ENCODE peak calls at places on chromosome 11, in seven cellular contexts. One of them, this sample, is unnamed.

GRCh38 chr11:19321351-19321750 is 80.6 kb upstream of the E2F8 start:
- DNase-seq in K562: no peak
- DNase-seq in H1: no peak
- DNase-seq in SK-N-SH: no peak
- DNase-seq in HepG2: no peak
- DNase-seq in GM12878: no peak
- DNase-seq in GM12892: no peak
- DNase-seq in this sample: no peak

GRCh38 chr11:118406599-118407166 is 5.3 kb downstream of the ATP5MG start:
- DNase-seq in K562: no peak
- DNase-seq in H1: no peak
- DNase-seq in SK-N-SH: no peak
- DNase-seq in HepG2: no peak
- DNase-seq in GM12878: peak
- DNase-seq in GM12892: no peak
- DNase-seq in this sample: no peak

GRCh38 chr11:69239320-69240040 is 54.5 kb upstream of the MYEOV start:
- DNase-seq in K562: no peak
- DNase-seq in H1: no peak
- DNase-seq in SK-N-SH: no peak
- DNase-seq in HepG2: no peak
- DNase-seq in GM12878: no peak
- DNase-seq in GM12892: no peak
- DNase-seq in this sample: no peak

GRCh38 chr11:128195057-128195751 is 392.2 kb downstream of the ETS1 start:
- DNase-seq in K562: no peak
- DNase-seq in H1: no peak
- DNase-seq in SK-N-SH: no peak
- DNase-seq in HepG2: no peak
- DNase-seq in GM12878: no peak
- DNase-seq in GM12892: no peak
- DNase-seq in this sample: peak

GRCh38 chr11:46696212-46696558 is 4.2 kb downstream of the ARHGAP1 start:
- DNase-seq in K562: no peak
- DNase-seq in H1: no peak
- DNase-seq in SK-N-SH: no peak
- DNase-seq in HepG2: no peak
- DNase-seq in GM12878: no peak
- DNase-seq in GM12892: no peak
- DNase-seq in this sample: no peak

GRCh38 chr11:46736146-46736545 is 17.1 kb downstream of the F2 start:
- DNase-seq in K562: no peak
- DNase-seq in H1: no peak
- DNase-seq in SK-N-SH: no peak
- DNase-seq in HepG2: no peak
- DNase-seq in GM12878: no peak
- DNase-seq in GM12892: no peak
- DNase-seq in this sample: no peak

GRCh38 chr11:18633256-18634139 is 644 bp downstream of the SPTY2D1 start:
- DNase-seq in K562: no peak
- DNase-seq in H1: no peak
- DNase-seq in SK-N-SH: peak
- DNase-seq in HepG2: no peak
- DNase-seq in GM12878: peak
- DNase-seq in GM12892: no peak
- DNase-seq in this sample: peak

GRCh38 chr11:69280451-69280850 is 13.5 kb upstream of the MYEOV start:
- DNase-seq in K562: no peak
- DNase-seq in H1: no peak
- DNase-seq in SK-N-SH: no peak
- DNase-seq in HepG2: no peak
- DNase-seq in GM12878: no peak
- DNase-seq in GM12892: no peak
- DNase-seq in this sample: no peak

GRCh38 chr11:112412383-112412782 is 151.7 kb upstream of the PLET1 start:
- DNase-seq in K562: no peak
- DNase-seq in H1: no peak
- DNase-seq in SK-N-SH: no peak
- DNase-seq in HepG2: no peak
- DNase-seq in GM12878: no peak
- DNase-seq in GM12892: no peak
- DNase-seq in this sample: no peak

GRCh38 chr11:96063053-96063452 is 139.1 kb upstream of the MTMR2 start:
- DNase-seq in K562: no peak
- DNase-seq in H1: no peak
- DNase-seq in SK-N-SH: no peak
- DNase-seq in HepG2: no peak
- DNase-seq in GM12878: no peak
- DNase-seq in GM12892: no peak
- DNase-seq in this sample: no peak

GRCh38 chr11:58125469-58125868 is at the start of gene OR9I1:
- DNase-seq in K562: no peak
- DNase-seq in H1: no peak
- DNase-seq in SK-N-SH: no peak
- DNase-seq in HepG2: no peak
- DNase-seq in GM12878: no peak
- DNase-seq in GM12892: no peak
- DNase-seq in this sample: no peak

GRCh38 chr11:11297578-11297977 is 55.5 kb downstream of the CSNK2A3 start:
- DNase-seq in K562: no peak
- DNase-seq in H1: no peak
- DNase-seq in SK-N-SH: no peak
- DNase-seq in HepG2: no peak
- DNase-seq in GM12878: no peak
- DNase-seq in GM12892: no peak
- DNase-seq in this sample: no peak

GRCh38 chr11:17979770-17980371 is 33.0 kb downstream of the SERGEF start:
- DNase-seq in K562: peak
- DNase-seq in H1: no peak
- DNase-seq in SK-N-SH: peak
- DNase-seq in HepG2: peak
- DNase-seq in GM12878: no peak
- DNase-seq in GM12892: peak
- DNase-seq in this sample: peak

DNA sequence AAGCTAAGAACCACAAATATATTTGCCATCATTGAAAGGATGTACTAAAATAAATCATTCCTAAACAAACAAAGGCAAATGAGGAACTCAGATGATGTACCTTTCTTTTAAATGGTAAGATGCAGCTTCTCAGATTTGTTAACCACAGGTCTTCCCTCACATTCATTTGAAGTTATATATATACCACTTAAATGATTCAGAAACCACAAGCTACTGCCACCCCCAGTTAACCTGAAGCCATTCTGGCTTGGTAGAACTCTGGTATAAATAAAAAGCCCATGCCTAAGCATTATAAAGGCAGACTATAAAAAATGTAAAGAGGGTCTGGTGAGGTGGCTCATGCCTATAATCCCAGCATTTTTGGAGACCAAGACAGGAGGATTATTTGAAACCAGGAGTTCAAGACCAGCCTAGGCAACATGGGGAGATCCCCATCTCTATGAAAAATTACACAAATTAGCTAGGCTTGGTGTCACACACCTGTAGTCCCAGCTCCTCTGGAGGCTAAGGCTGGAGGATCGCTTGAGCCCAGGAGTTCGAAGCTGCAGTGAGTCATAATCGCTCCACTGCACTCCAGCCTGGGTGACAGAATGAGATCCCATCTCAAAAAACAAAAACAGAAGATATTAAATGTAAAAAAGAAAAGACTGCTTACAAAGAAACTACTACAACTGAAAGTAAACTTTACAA is 1185.3 kb downstream of the JRKL start:
- DNase-seq in K562: no peak
- DNase-seq in H1: no peak
- DNase-seq in SK-N-SH: no peak
- DNase-seq in HepG2: no peak
- DNase-seq in GM12878: no peak
- DNase-seq in GM12892: no peak
- DNase-seq in this sample: no peak
- TF ChIP-seq TAF1 in K562: no peak
- TF ChIP-seq TAF1 in H1: no peak
- TF ChIP-seq TAF1 in SK-N-SH: no peak
- TF ChIP-seq TAF1 in HepG2: no peak
- TF ChIP-seq TAF1 in GM12878: no peak
- TF ChIP-seq TAF1 in GM12892: no peak
- TF ChIP-seq TAF1 in this sample: no peak

GRCh38 chr11:67054851-67055523 is 1.7 kb upstream of the RHOD start:
- DNase-seq in K562: peak
- DNase-seq in H1: no peak
- DNase-seq in SK-N-SH: peak
- DNase-seq in HepG2: peak
- DNase-seq in GM12878: no peak
- DNase-seq in GM12892: no peak
- DNase-seq in this sample: peak

GRCh38 chr11:67056640-67057409 is at the start of gene RHOD:
- DNase-seq in K562: no peak
- DNase-seq in H1: no peak
- DNase-seq in SK-N-SH: no peak
- DNase-seq in HepG2: no peak
- DNase-seq in GM12878: no peak
- DNase-seq in GM12892: peak
- DNase-seq in this sample: peak

GRCh38 chr11:67056267-67056639 is 394 bp upstream of the RHOD start:
- DNase-seq in K562: no peak
- DNase-seq in H1: no peak
- DNase-seq in SK-N-SH: no peak
- DNase-seq in HepG2: no peak
- DNase-seq in GM12878: no peak
- DNase-seq in GM12892: no peak
- DNase-seq in this sample: no peak

GRCh38 chr11:67057410-67057757 is 737 bp downstream of the RHOD start:
- DNase-seq in K562: no peak
- DNase-seq in H1: no peak
- DNase-seq in SK-N-SH: no peak
- DNase-seq in HepG2: no peak
- DNase-seq in GM12878: no peak
- DNase-seq in GM12892: no peak
- DNase-seq in this sample: no peak

DNA sequence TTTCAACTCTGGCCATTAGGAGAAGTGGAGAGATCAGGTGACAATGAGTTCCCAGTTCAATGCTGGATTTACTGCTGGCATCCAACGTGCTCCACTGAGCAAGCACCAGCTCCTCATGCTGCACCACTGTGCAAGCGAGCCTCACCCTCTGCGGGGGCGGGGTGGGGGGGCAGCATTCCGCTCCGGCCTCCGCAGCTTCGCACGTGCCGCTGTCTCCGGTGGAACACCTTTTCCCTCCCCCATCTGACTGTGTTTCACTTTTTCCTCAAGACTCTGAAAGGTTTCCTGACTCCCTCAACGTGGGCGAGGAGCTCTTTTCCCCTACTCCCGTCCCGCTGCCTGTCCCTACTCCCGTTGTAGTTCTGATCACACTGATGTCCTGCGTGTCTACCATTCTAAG is 835 bp upstream of the RHOD start:
- DNase-seq in K562: peak
- DNase-seq in H1: no peak
- DNase-seq in SK-N-SH: no peak
- DNase-seq in HepG2: no peak
- DNase-seq in GM12878: no peak
- DNase-seq in GM12892: no peak
- DNase-seq in this sample: no peak
- TF ChIP-seq POLR2AphosphoS5 in K562: no peak
- TF ChIP-seq POLR2AphosphoS5 in H1: no peak
- TF ChIP-seq POLR2AphosphoS5 in SK-N-SH: no peak
- TF ChIP-seq POLR2AphosphoS5 in HepG2: no peak
- TF ChIP-seq POLR2AphosphoS5 in GM12878: no peak
- TF ChIP-seq POLR2AphosphoS5 in GM12892: no peak
- TF ChIP-seq POLR2AphosphoS5 in this sample: no peak

GRCh38 chr11:132205006-132205405 is 834.6 kb downstream of the NTM start:
- DNase-seq in K562: no peak
- DNase-seq in H1: no peak
- DNase-seq in SK-N-SH: no peak
- DNase-seq in HepG2: no peak
- DNase-seq in GM12878: no peak
- DNase-seq in GM12892: no peak
- DNase-seq in this sample: no peak
- TF ChIP-seq TAF1 in K562: no peak
- TF ChIP-seq TAF1 in H1: no peak
- TF ChIP-seq TAF1 in SK-N-SH: no peak
- TF ChIP-seq TAF1 in HepG2: no peak
- TF ChIP-seq TAF1 in GM12878: no peak
- TF ChIP-seq TAF1 in GM12892: no peak
- TF ChIP-seq TAF1 in this sample: no peak

GRCh38 chr11:72833792-72834501 is 19.7 kb downstream of the ATG16L2 start:
- DNase-seq in K562: no peak
- DNase-seq in H1: no peak
- DNase-seq in SK-N-SH: no peak
- DNase-seq in HepG2: no peak
- DNase-seq in GM12878: no peak
- DNase-seq in GM12892: no peak
- DNase-seq in this sample: no peak

GRCh38 chr11:72832301-72833082 is 18.3 kb downstream of the ATG16L2 start:
- DNase-seq in K562: no peak
- DNase-seq in H1: no peak
- DNase-seq in SK-N-SH: no peak
- DNase-seq in HepG2: no peak
- DNase-seq in GM12878: no peak
- DNase-seq in GM12892: no peak
- DNase-seq in this sample: no peak

GRCh38 chr11:72829884-72830533 is 15.8 kb downstream of the ATG16L2 start:
- DNase-seq in K562: no peak
- DNase-seq in H1: no peak
- DNase-seq in SK-N-SH: no peak
- DNase-seq in HepG2: no peak
- DNase-seq in GM12878: no peak
- DNase-seq in GM12892: no peak
- DNase-seq in this sample: no peak

GRCh38 chr11:72833083-72833733 is 19.0 kb downstream of the ATG16L2 start:
- DNase-seq in K562: no peak
- DNase-seq in H1: no peak
- DNase-seq in SK-N-SH: no peak
- DNase-seq in HepG2: no peak
- DNase-seq in GM12878: no peak
- DNase-seq in GM12892: no peak
- DNase-seq in this sample: no peak

GRCh38 chr11:72831521-72832300 is 17.5 kb downstream of the ATG16L2 start:
- DNase-seq in K562: peak
- DNase-seq in H1: peak
- DNase-seq in SK-N-SH: peak
- DNase-seq in HepG2: peak
- DNase-seq in GM12878: no peak
- DNase-seq in GM12892: no peak
- DNase-seq in this sample: no peak
- TF ChIP-seq POLR2AphosphoS5 in K562: no peak
- TF ChIP-seq POLR2AphosphoS5 in H1: no peak
- TF ChIP-seq POLR2AphosphoS5 in SK-N-SH: no peak
- TF ChIP-seq POLR2AphosphoS5 in HepG2: no peak
- TF ChIP-seq POLR2AphosphoS5 in GM12878: no peak
- TF ChIP-seq POLR2AphosphoS5 in GM12892: peak
- TF ChIP-seq POLR2AphosphoS5 in this sample: peak

GRCh38 chr11:106088896-106089295 is 11.4 kb downstream of the AASDHPPT start:
- DNase-seq in K562: no peak
- DNase-seq in H1: no peak
- DNase-seq in SK-N-SH: no peak
- DNase-seq in HepG2: no peak
- DNase-seq in GM12878: no peak
- DNase-seq in GM12892: no peak
- DNase-seq in this sample: no peak
- TF ChIP-seq TAF1 in K562: no peak
- TF ChIP-seq TAF1 in H1: no peak
- TF ChIP-seq TAF1 in SK-N-SH: no peak
- TF ChIP-seq TAF1 in HepG2: no peak
- TF ChIP-seq TAF1 in GM12878: no peak
- TF ChIP-seq TAF1 in GM12892: no peak
- TF ChIP-seq TAF1 in this sample: no peak